ENCODE peak calls at places on chromosomes 5 and 9, in ten cellular contexts. T, P, J, Z, W, Q, U, H, I and B are unnamed samples.

GRCh38 chr9:138003485-138004190 is 126.1 kb downstream of the CACNA1B start:
- DNase-seq in W (no peak), U (no peak), J (no peak), Q (no peak), T (no peak), Z (no peak), I (peak; percentile 51), P (no peak), H (no peak), B (no peak)

GRCh38 chr9:131095666-131096489 is 453 bp upstream of the AIF1L start:
- DNase-seq in Q (peak; percentile 45), T (no peak), Z (peak; percentile 64), H (no peak), I (no peak), J (peak; percentile 42), P (no peak), W (peak; percentile 66), U (peak; percentile 68), B (peak; percentile 26)

GRCh38 chr5:126438871-126439270 is 15.7 kb downstream of the GRAMD2B start:
- DNase-seq in U (no peak), J (no peak), W (no peak), Z (no peak), T (no peak), Q (no peak), P (no peak), H (no peak), I (no peak), B (no peak)

GRCh38 chr5:28523887-28524637 is 1485.7 kb upstream of the CDH9 start:
- DNase-seq in T (no peak), W (no peak), U (peak; percentile 43), Z (no peak), J (no peak), Q (no peak), H (peak; percentile 79), P (peak; percentile 54), I (no peak), B (no peak)

GRCh38 chr9:36023260-36024048 is 13.3 kb upstream of the RECK start:
- DNase-seq in T (peak; percentile 40), Q (peak; percentile 61), Z (peak; percentile 64), W (peak; percentile 70), P (peak; percentile 68), U (peak; percentile 42), I (no peak), J (peak; percentile 65), H (peak; percentile 81), B (peak; percentile 29)

GRCh38 chr9:136185596-136185995 is 19.3 kb downstream of the LHX3 start:
- DNase-seq in T (no peak), Q (no peak), J (no peak), Z (no peak), I (no peak), P (no peak), H (no peak), W (no peak), U (no peak), B (no peak)

GRCh38 chr9:5958273-5958672 is 57.2 kb downstream of the RANBP6 start:
- DNase-seq in H (no peak), U (no peak), W (no peak), Q (no peak), T (no peak), P (no peak), Z (no peak), I (no peak), J (no peak), B (no peak)

GRCh38 chr5:110469486-110469885 is 257.0 kb downstream of the TMEM232 start:
- DNase-seq in Q (no peak), W (no peak), T (no peak), Z (no peak), H (no peak), I (no peak), J (no peak), P (no peak), U (no peak), B (no peak)

GRCh38 chr9:117334101-117334500 is 80.8 kb downstream of the ASTN2 start:
- DNase-seq in P (peak; percentile 3), J (no peak), H (no peak), Q (no peak), I (no peak), W (no peak), T (no peak), U (no peak), Z (no peak), B (peak; percentile 52)

GRCh38 chr5:180599981-180600553 is 8.8 kb upstream of the SCGB3A1 start:
- DNase-seq in T (no peak), W (no peak), Z (no peak), H (no peak), U (no peak), P (no peak), Q (peak; percentile 5), I (no peak), J (no peak), B (no peak)

GRCh38 chr5:119275873-119276214 is 80.0 kb upstream of the TNFAIP8 start:
- DNase-seq in H (no peak), I (no peak), W (no peak), J (no peak), T (no peak), P (no peak), U (no peak), Z (peak; percentile 69), Q (no peak), B (no peak)

GRCh38 chr5:119037496-119038215 is 33.2 kb upstream of the DMXL1 start:
- DNase-seq in I (no peak), Z (no peak), W (no peak), Q (no peak), U (no peak), T (no peak), P (no peak), H (peak; percentile 22), J (no peak), B (no peak)

GRCh38 chr5:169788168-169788567 is 151.1 kb downstream of the DOCK2 start:
- DNase-seq in I (no peak), J (peak; percentile 94), W (no peak), H (peak; percentile 56), Q (no peak), P (peak; percentile 51), Z (no peak), T (no peak), U (peak; percentile 45), B (no peak)

GRCh38 chr9:33426843-33427293 is 20.5 kb downstream of the AQP3 start:
- DNase-seq in Q (no peak), J (no peak), T (peak; percentile 42), H (no peak), Z (no peak), P (no peak), W (no peak), I (no peak), U (no peak), B (no peak)

GRCh38 chr9:129276486-129277260 is 98.6 kb upstream of the IER5L start:
- DNase-seq in W (no peak), T (no peak), P (no peak), J (no peak), Z (no peak), U (no peak), H (no peak), I (no peak), Q (peak; percentile 19), B (no peak)

GRCh38 chr5:68415177-68416085 is 199.9 kb downstream of the PIK3R1 start:
- DNase-seq in Z (peak; percentile 37), T (no peak), U (no peak), P (no peak), H (no peak), Q (no peak), I (no peak), W (no peak), J (no peak), B (no peak)

GRCh38 chr5:5132896-5133295 is 7.2 kb upstream of the ADAMTS16 start:
- DNase-seq in I (no peak), H (no peak), W (no peak), J (no peak), U (no peak), Q (no peak), Z (no peak), P (no peak), T (no peak), B (no peak)

GRCh38 chr5:107389130-107389553 is 281.6 kb downstream of the EFNA5 start:
- DNase-seq in J (peak; percentile 8), Z (peak; percentile 73), P (peak; percentile 63), H (peak; percentile 57), T (peak; percentile 31), U (peak; percentile 20), I (no peak), Q (no peak), W (no peak), B (peak; percentile 11)

GRCh38 chr9:99637640-99638039 is 184.0 kb upstream of the NR4A3 start:
- DNase-seq in U (no peak), I (no peak), Q (no peak), P (no peak), W (no peak), Z (no peak), T (no peak), H (no peak), J (no peak), B (no peak)

GRCh38 chr9:87212563-87213154 is 265.4 kb upstream of the GAS1 start:
- DNase-seq in U (no peak), J (no peak), W (no peak), T (no peak), Z (no peak), P (peak; percentile 91), Q (no peak), H (no peak), I (no peak), B (no peak)

GRCh38 chr5:112983307-112983811 is 6.8 kb downstream of the DCP2 start:
- DNase-seq in P (no peak), T (no peak), Z (no peak), W (no peak), H (no peak), U (no peak), J (no peak), Q (no peak), I (no peak), B (no peak)

GRCh38 chr9:8492034-8492433 is 692.5 kb upstream of the DMAC1 start:
- DNase-seq in Z (no peak), U (no peak), W (no peak), Q (no peak), T (no peak), H (no peak), P (no peak), J (no peak), I (no peak), B (no peak)

GRCh38 chr9:84238652-84239051 is 101.9 kb downstream of the SLC28A3 start:
- DNase-seq in P (peak; percentile 44), Q (no peak), W (no peak), Z (peak; percentile 69), J (peak; percentile 18), I (no peak), H (peak; percentile 6), U (no peak), T (no peak), B (no peak)

GRCh38 chr5:1134478-1134877 is 22.6 kb upstream of the SLC12A7 start:
- DNase-seq in H (no peak), P (no peak), T (no peak), W (no peak), Z (no peak), Q (no peak), J (no peak), U (no peak), I (no peak), B (no peak)

GRCh38 chr9:124390812-124391658 is 24.2 kb downstream of the PSMB7 start:
- DNase-seq in W (no peak), P (peak; percentile 67), U (peak; percentile 34), Q (no peak), I (no peak), J (no peak), H (peak; percentile 72), Z (no peak), T (no peak), B (no peak)

GRCh38 chr5:135592312-135593045 is 13.7 kb upstream of the CXCL14 start:
- DNase-seq in J (no peak), P (no peak), W (no peak), I (no peak), Q (no peak), U (no peak), H (no peak), Z (no peak), T (no peak), B (no peak)

GRCh38 chr5:142339781-142340180 is 15.0 kb upstream of the SPRY4 start:
- DNase-seq in Z (no peak), T (no peak), H (no peak), U (no peak), Q (no peak), P (no peak), W (no peak), I (no peak), J (no peak), B (no peak)

GRCh38 chr5:9337908-9338307 is 208.0 kb downstream of the SEMA5A start:
- DNase-seq in P (peak; percentile 78), Q (no peak), U (no peak), T (no peak), H (peak; percentile 89), I (no peak), W (no peak), Z (no peak), J (no peak), B (no peak)